ENCODE peak calls at places on chromosome X, in ten cellular contexts. M, D, C, H, F, R, W, L, O and G are unnamed samples.

GRCh38 chrX:45850775-45851433 is 650.2 kb upstream of the DIPK2B start:
- DNase-seq in M (no peak), D (no peak), C (peak), H (peak), F (peak), R (peak), W (peak), L (peak), O (peak), G (peak)

GRCh38 chrX:96002401-96002800 is 682.2 kb upstream of the DIAPH2 start:
- DNase-seq in M (no peak), D (no peak), C (no peak), H (no peak), F (no peak), R (no peak), W (peak), L (no peak), O (no peak), G (no peak)

GRCh38 chrX:77937291-77937690 is 26.8 kb downstream of the ATP7A start:
- DNase-seq in M (no peak), D (peak), C (no peak), H (peak), F (peak), R (no peak), W (peak), L (no peak), O (no peak), G (no peak)

GRCh38 chrX:74383611-74384010 is 37.7 kb upstream of the SLC16A2 start:
- DNase-seq in M (no peak), D (peak), C (peak), H (peak), F (peak), R (peak), W (peak), L (peak), O (no peak), G (peak)

GRCh38 chrX:11351375-11352295 is 58.4 kb downstream of the AMELX start:
- DNase-seq in M (no peak), D (no peak), C (no peak), H (peak), F (no peak), R (peak), W (peak), L (no peak), O (no peak), G (no peak)

GRCh38 chrX:641671-642435 is 11.3 kb downstream of the SHOX start:
- DNase-seq in M (no peak), D (no peak), C (no peak), H (no peak), F (no peak), R (no peak), W (no peak), L (no peak), O (peak), G (no peak)

GRCh38 chrX:106973433-106974149 is 26.4 kb downstream of the MORC4 start:
- DNase-seq in M (no peak), D (no peak), C (no peak), H (no peak), F (no peak), R (no peak), W (no peak), L (no peak), O (no peak), G (no peak)

GRCh38 chrX:45769919-45770582 is 569.4 kb upstream of the DIPK2B start:
- DNase-seq in M (peak), D (no peak), C (no peak), H (peak), F (peak), R (peak), W (peak), L (peak), O (peak), G (peak)

GRCh38 chrX:122890729-122891128 is 293.3 kb upstream of the GRIA3 start:
- DNase-seq in M (no peak), D (no peak), C (no peak), H (no peak), F (no peak), R (no peak), W (no peak), L (no peak), O (no peak), G (no peak)

GRCh38 chrX:24902808-24903207 is 113.0 kb downstream of the ARX start:
- DNase-seq in M (no peak), D (no peak), C (no peak), H (peak), F (no peak), R (no peak), W (peak), L (no peak), O (no peak), G (no peak)

GRCh38 chrX:155761185-155761584 is 120.0 kb upstream of the VAMP7 start:
- DNase-seq in M (no peak), D (no peak), C (no peak), H (no peak), F (no peak), R (no peak), W (no peak), L (no peak), O (no peak), G (no peak)

GRCh38 chrX:106397788-106398538 is 213.8 kb upstream of the RADX start:
- DNase-seq in M (no peak), D (peak), C (no peak), H (peak), F (peak), R (no peak), W (peak), L (no peak), O (no peak), G (no peak)

GRCh38 chrX:98380106-98380505 is 1496.4 kb downstream of the RPA4 start:
- DNase-seq in M (no peak), D (no peak), C (no peak), H (no peak), F (no peak), R (no peak), W (no peak), L (no peak), O (no peak), G (no peak)
- TF ChIP-seq CTCF in M (no peak), D (no peak), C (no peak), H (no peak), F (no peak), R (no peak), W (no peak), L (no peak), O (no peak), G (no peak)

GRCh38 chrX:26914232-26914631 is 548.9 kb downstream of the PPP4R3C start:
- DNase-seq in M (no peak), D (no peak), C (no peak), H (no peak), F (no peak), R (no peak), W (no peak), L (no peak), O (no peak), G (no peak)
- TF ChIP-seq CTCF in M (no peak), D (no peak), C (no peak), H (no peak), F (no peak), R (no peak), W (no peak), L (no peak), O (no peak), G (no peak)

GRCh38 chrX:101258260-101258581 is 32.9 kb downstream of the TAF7L start:
- DNase-seq in M (no peak), D (no peak), C (no peak), H (no peak), F (no peak), R (no peak), W (no peak), L (no peak), O (no peak), G (no peak)

GRCh38 chrX:101263766-101264165 is 27.4 kb downstream of the TAF7L start:
- DNase-seq in M (no peak), D (no peak), C (no peak), H (peak), F (no peak), R (no peak), W (peak), L (no peak), O (no peak), G (no peak)

GRCh38 chrX:101262590-101262989 is 28.5 kb downstream of the TAF7L start:
- DNase-seq in M (no peak), D (no peak), C (no peak), H (no peak), F (no peak), R (no peak), W (no peak), L (no peak), O (no peak), G (no peak)

GRCh38 chrX:101257448-101258259 is 33.5 kb downstream of the TAF7L start:
- DNase-seq in M (no peak), D (no peak), C (no peak), H (peak), F (peak), R (no peak), W (no peak), L (no peak), O (no peak), G (no peak)

GRCh38 chrX:101260435-101260834 is 30.7 kb downstream of the TAF7L start:
- DNase-seq in M (no peak), D (no peak), C (peak), H (peak), F (peak), R (peak), W (peak), L (no peak), O (no peak), G (no peak)
- TF ChIP-seq CTCF in M (no peak), D (peak), C (no peak), H (peak), F (peak), R (no peak), W (peak), L (no peak), O (no peak), G (peak)

GRCh38 chrX:140298946-140299345 is 205.9 kb downstream of the SOX3 start:
- DNase-seq in M (no peak), D (no peak), C (no peak), H (no peak), F (no peak), R (no peak), W (no peak), L (no peak), O (no peak), G (no peak)
- TF ChIP-seq CTCF in M (no peak), D (no peak), C (no peak), H (no peak), F (no peak), R (no peak), W (no peak), L (no peak), O (no peak), G (no peak)

DNA sequence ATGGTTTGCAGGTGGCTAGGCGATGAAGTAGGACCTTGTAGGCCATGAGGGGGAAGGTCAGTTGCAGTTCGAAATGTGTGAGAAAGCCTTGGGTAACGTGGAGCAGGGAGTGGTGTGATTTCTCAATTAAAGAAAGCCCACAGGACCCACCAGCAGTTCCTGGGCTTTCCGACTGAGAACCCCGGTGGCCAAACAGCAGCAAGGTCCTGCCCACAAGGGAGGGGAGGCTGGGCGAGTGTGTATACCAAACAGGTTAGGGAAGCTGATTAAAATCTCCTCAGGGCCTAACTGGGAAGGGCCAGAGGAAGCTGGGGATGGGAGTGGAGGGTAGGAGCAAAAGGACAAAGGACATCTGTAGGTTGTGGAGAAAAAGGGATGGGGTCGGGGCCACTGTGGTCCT is 2.4 kb downstream of the ATP6AP1 start:
- DNase-seq in M (no peak), D (no peak), C (no peak), H (no peak), F (peak), R (no peak), W (no peak), L (no peak), O (no peak), G (no peak)
- TF ChIP-seq CTCF in M (no peak), D (no peak), C (no peak), H (no peak), F (no peak), R (no peak), W (no peak), L (no peak), O (no peak), G (no peak)

DNA sequence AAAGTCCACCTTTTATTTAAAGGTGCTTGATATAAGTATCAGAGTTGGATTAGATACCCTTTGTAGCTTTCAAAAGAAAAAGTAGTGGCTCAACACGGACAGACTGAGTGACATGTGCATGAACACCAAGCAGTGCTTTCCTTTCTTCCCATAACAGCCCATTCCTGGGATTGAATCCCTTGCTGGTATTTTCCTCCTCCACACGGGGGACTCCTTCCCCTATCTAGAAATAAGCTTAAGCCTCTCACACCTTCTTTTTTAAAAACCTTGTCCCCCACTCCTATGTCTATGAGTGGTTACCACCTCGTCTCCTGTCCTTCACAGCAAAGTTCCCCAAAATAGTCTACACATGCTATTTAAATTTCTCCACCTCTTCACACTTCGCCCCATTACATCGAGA is 5.1 kb downstream of the AP1S2 start:
- DNase-seq in M (no peak), D (no peak), C (no peak), H (peak), F (peak), R (no peak), W (peak), L (no peak), O (no peak), G (no peak)
- TF ChIP-seq CTCF in M (no peak), D (peak), C (no peak), H (peak), F (peak), R (no peak), W (peak), L (no peak), O (no peak), G (no peak)

GRCh38 chrX:13690836-13691235 is 1.9 kb downstream of the RAB9A start:
- DNase-seq in M (no peak), D (no peak), C (no peak), H (peak), F (peak), R (no peak), W (no peak), L (no peak), O (no peak), G (no peak)
- TF ChIP-seq CTCF in M (no peak), D (peak), C (no peak), H (peak), F (peak), R (no peak), W (no peak), L (peak), O (no peak), G (peak)